ENCODE peak calls at places on chromosome 3, in five cellular contexts. C, Z, E, B and R are unnamed samples.

GRCh38 chr3:62940763-62941632 is 65.8 kb upstream of the CADPS start:
- DNase-seq in C (no peak), Z (no peak), E (no peak), B (no peak), R (no peak)

GRCh38 chr3:52831500-52832301 is 1.2 kb upstream of the ITIH4 start:
- DNase-seq in C (peak; percentile 43), Z (peak; percentile 65), E (no peak), B (peak; percentile 72), R (peak; percentile 58)

GRCh38 chr3:123156276-123156995 is 45.3 kb upstream of the SEC22A start:
- DNase-seq in C (no peak), Z (no peak), E (no peak), B (no peak), R (no peak)

GRCh38 chr3:135994708-135995335 is 29.3 kb downstream of the PPP2R3A start:
- DNase-seq in C (no peak), Z (no peak), E (no peak), B (no peak), R (no peak)

GRCh38 chr3:59818033-59818936 is 768.5 kb upstream of the CFAP20DC start:
- DNase-seq in C (peak; percentile 31), Z (no peak), E (no peak), B (no peak), R (no peak)

GRCh38 chr3:95607926-95608325 is 1206.5 kb upstream of the EPHA6 start:
- DNase-seq in C (no peak), Z (no peak), E (no peak), B (no peak), R (no peak)

GRCh38 chr3:54859204-54859603 is 68.7 kb downstream of the LRTM1 start:
- DNase-seq in C (no peak), Z (no peak), E (no peak), B (no peak), R (no peak)

GRCh38 chr3:182710557-182711157 is 82.6 kb upstream of the ATP11B start:
- DNase-seq in C (peak; percentile 36), Z (peak; percentile 41), E (no peak), B (peak; percentile 36), R (peak; percentile 37)

GRCh38 chr3:116443096-116443793 is 2.0 kb downstream of the LSAMP start:
- DNase-seq in C (no peak), Z (no peak), E (no peak), B (no peak), R (no peak)

DNA sequence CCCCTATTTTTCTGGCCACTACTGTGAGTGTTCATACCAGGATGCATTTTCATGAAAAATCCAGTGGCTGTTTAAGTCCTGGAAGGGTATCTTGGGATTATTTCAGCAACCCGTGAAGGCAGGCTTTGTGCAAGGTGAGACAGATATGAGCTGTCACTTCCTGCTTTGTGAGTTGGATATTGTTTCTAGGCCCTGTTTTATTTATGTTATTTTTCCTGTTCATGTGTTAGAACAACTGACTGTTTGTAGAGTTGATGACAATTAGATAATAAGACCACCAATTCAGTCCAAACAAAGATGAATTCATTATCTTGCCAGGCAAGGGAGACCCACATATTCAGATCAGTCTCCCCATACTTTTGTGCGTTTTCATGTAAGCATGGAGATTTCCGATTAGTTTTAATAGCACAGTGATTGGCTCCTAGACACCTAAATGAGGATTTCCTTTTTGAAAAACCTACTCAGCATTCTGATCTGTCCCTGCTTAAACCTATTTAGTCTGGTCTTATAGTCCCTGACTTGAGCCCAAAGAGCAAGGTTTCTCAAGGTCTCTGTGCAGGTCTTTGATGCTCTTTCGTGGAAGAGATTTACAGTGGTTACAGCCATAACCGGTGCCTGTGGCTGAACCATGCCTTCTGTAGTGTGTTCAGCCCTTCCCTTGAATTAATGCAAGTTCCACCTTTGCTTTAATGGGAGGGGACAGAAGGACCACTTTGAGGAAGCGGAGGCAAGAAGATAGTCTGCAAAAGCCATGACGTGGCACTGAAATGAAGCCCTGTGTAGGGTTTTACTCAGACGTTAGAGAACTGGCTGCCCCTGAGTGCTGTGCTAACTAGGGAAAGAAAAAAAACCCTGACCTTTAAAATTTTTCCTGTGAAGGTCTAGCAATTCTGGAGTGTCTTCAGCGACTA is 42.8 kb downstream of the ZBTB38 start:
- DNase-seq in C (no peak), Z (no peak), E (no peak), B (peak; percentile 79), R (no peak)
- TF ChIP-seq MYC in C (no peak), Z (no peak), E (no peak), B (no peak), R (no peak)

GRCh38 chr3:103410231-103410630 is 975.4 kb downstream of the ZPLD1 start:
- DNase-seq in C (no peak), Z (no peak), E (no peak), B (no peak), R (peak; percentile 7)
- TF ChIP-seq CTCF in C (no peak), Z (no peak), E (peak; percentile 27), B (no peak), R (no peak)

GRCh38 chr3:98565237-98565643 is 28.2 kb downstream of the CPOX start:
- DNase-seq in C (no peak), Z (no peak), E (no peak), B (no peak), R (no peak)

GRCh38 chr3:98563661-98564281 is 29.6 kb downstream of the CPOX start:
- DNase-seq in C (no peak), Z (no peak), E (no peak), B (no peak), R (peak; percentile 23)

GRCh38 chr3:98560911-98561310 is 29.1 kb downstream of the GPR15 start:
- DNase-seq in C (no peak), Z (no peak), E (no peak), B (no peak), R (no peak)

GRCh38 chr3:98564282-98565005 is 29.0 kb downstream of the CPOX start:
- DNase-seq in C (no peak), Z (no peak), E (no peak), B (no peak), R (no peak)

DNA sequence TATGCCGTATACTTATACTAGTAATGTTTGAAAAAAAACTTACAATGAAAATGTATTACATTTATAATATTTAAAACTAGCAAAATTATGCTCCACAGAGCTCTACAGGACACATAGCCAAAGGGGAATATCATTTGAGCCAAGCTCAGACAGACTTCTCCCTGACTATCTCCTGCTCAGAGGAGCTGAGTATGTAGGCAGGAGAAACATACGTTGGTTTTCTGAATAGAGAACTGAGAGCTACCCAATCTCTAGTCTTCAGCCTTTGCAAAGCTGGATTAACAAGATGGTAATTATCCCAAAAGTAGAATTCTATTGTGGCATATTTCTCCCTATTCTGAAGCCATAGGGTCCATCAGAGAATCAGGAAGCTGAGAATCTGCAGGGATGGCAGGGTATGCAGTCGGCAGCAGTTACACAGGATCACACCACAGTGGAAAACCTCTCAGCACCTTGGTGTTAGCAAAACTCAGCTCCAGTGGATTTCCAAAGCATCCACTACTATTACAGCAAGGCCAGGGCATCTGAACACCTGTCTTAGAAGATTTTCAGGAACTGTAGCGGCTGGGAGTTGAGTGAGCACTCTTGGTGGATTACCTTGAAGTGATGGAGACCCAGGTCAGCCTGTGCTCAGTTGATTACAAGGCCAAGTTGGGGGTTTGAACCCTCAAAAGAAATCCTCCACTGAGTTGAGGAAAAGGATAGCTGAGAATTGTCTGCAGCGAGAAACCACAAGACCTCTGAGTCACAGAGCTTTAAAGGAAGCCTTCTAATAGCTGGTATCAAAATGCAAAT is 30.1 kb downstream of the GPR15 start:
- DNase-seq in C (no peak), Z (no peak), E (no peak), B (no peak), R (peak; percentile 12)
- TF ChIP-seq POLR2A in C (no peak), Z (no peak), E (peak; percentile 62), B (no peak), R (no peak)

GRCh38 chr3:65851827-65852226 is 186.9 kb downstream of the MAGI1 start:
- DNase-seq in C (no peak), Z (no peak), E (no peak), B (no peak), R (no peak)

GRCh38 chr3:65857327-65857726 is 181.4 kb downstream of the MAGI1 start:
- DNase-seq in C (no peak), Z (no peak), E (no peak), B (no peak), R (no peak)

GRCh38 chr3:65855370-65856100 is 183.2 kb downstream of the MAGI1 start:
- DNase-seq in C (no peak), Z (no peak), E (no peak), B (no peak), R (no peak)

GRCh38 chr3:65856907-65857306 is 181.8 kb downstream of the MAGI1 start:
- DNase-seq in C (no peak), Z (no peak), E (no peak), B (peak; percentile 67), R (no peak)

GRCh38 chr3:65854606-65855304 is 184.0 kb downstream of the MAGI1 start:
- DNase-seq in C (peak; percentile 13), Z (no peak), E (no peak), B (no peak), R (no peak)
- TF ChIP-seq MYC in C (no peak), Z (no peak), E (no peak), B (no peak), R (no peak)

GRCh38 chr3:107629556-107629955 is 106.8 kb downstream of the BBX start:
- DNase-seq in C (no peak), Z (no peak), E (no peak), B (no peak), R (peak; percentile 14)

GRCh38 chr3:107633327-107634141 is 110.8 kb downstream of the BBX start:
- DNase-seq in C (no peak), Z (no peak), E (peak; percentile 56), B (no peak), R (peak; percentile 66)

GRCh38 chr3:107632576-107632975 is 109.8 kb downstream of the BBX start:
- DNase-seq in C (no peak), Z (no peak), E (no peak), B (no peak), R (no peak)

GRCh38 chr3:107630779-107631178 is 108.0 kb downstream of the BBX start:
- DNase-seq in C (no peak), Z (no peak), E (no peak), B (no peak), R (peak; percentile 37)

GRCh38 chr3:107627962-107628542 is 105.3 kb downstream of the BBX start:
- DNase-seq in C (no peak), Z (no peak), E (no peak), B (peak; percentile 11), R (no peak)
- TF ChIP-seq CTCF in C (peak; percentile 27), Z (no peak), E (peak; percentile 16), B (no peak), R (no peak)

GRCh38 chr3:177359601-177360357 is 162.5 kb upstream of the TBL1XR1 start:
- DNase-seq in C (peak; percentile 93), Z (peak; percentile 89), E (peak; percentile 87), B (peak; percentile 98), R (peak; percentile 96)
- TF ChIP-seq POLR2A in C (no peak), Z (no peak), E (peak; percentile 47), B (no peak), R (no peak)

DNA sequence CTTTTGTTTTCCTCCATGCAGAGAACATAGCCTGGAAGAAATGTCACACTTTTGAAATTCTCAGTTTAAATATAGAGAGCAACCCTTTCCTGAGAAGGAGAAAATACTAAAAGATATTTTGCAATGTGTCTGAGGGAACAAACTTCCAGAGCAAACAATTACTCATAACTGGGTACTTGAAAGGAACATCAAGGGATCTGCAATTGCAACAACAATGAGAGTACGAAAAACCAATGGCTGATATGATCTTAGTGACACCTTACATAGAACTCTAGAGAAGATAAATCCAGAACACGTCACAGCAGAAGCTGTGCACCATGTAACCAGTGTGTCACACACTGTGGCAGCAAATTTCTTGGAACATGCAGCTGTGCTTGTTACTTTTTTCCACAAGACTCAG is 14.6 kb upstream of the ARPP21 start:
- DNase-seq in C (no peak), Z (no peak), E (no peak), B (no peak), R (no peak)
- TF ChIP-seq MYC in C (no peak), Z (no peak), E (no peak), B (no peak), R (no peak)